ENCODE peak calls at places on chromosomes 5 and 9, in ten cellular contexts. Q is A549, O is HCT116, I is body of pancreas, F is upper lobe of left lung, C is K562, H is GM12878, Z is IMR-90, A is heart left ventricle, V is right lobe of liver. M is an unnamed sample.

GRCh38 chr5:35372482-35372881 is 142.2 kb upstream of the PRLR start:
- ATAC-seq in Q (no peak), O (no peak), I (no peak), F (no peak), C (no peak), H (no peak), Z (no peak), A (no peak), V (no peak), M (no peak)

GRCh38 chr9:84000186-84000585 is 19.6 kb downstream of the RMI1 start:
- ATAC-seq in Q (no peak), O (no peak), I (no peak), F (no peak), C (no peak), H (no peak), Z (peak), A (no peak), V (no peak), M (no peak)

GRCh38 chr9:7234144-7234543 is 476.4 kb downstream of the KDM4C start:
- ATAC-seq in Q (peak), O (peak), I (no peak), F (no peak), C (peak), H (peak), Z (peak), A (no peak), V (peak), M (no peak)

GRCh38 chr5:111680737-111681413 is 76.1 kb downstream of the NREP start:
- ATAC-seq in Q (peak), O (peak), I (peak), F (peak), C (no peak), H (no peak), Z (peak), A (peak), V (peak), M (peak)

GRCh38 chr5:116810937-116811336 is 236.3 kb upstream of the SEMA6A start:
- ATAC-seq in Q (no peak), O (no peak), I (no peak), F (no peak), C (no peak), H (no peak), Z (no peak), A (no peak), V (no peak), M (no peak)

GRCh38 chr5:153267506-153267905 is 223.0 kb upstream of the GRIA1 start:
- ATAC-seq in Q (no peak), O (no peak), I (no peak), F (no peak), C (no peak), H (no peak), Z (no peak), A (no peak), V (no peak), M (no peak)

GRCh38 chr5:61641748-61642565 is 309.9 kb downstream of the ZSWIM6 start:
- ATAC-seq in Q (peak), O (no peak), I (no peak), F (no peak), C (peak), H (peak), Z (no peak), A (no peak), V (peak), M (no peak)

GRCh38 chr5:39058178-39058577 is 16.0 kb downstream of the RICTOR start:
- ATAC-seq in Q (no peak), O (no peak), I (no peak), F (no peak), C (no peak), H (peak), Z (no peak), A (no peak), V (peak), M (no peak)

GRCh38 chr5:151098185-151098813 is 17.5 kb upstream of the TNIP1 start:
- ATAC-seq in Q (no peak), O (no peak), I (no peak), F (no peak), C (no peak), H (peak), Z (no peak), A (no peak), V (no peak), M (no peak)

GRCh38 chr5:173826921-173827350 is 61.2 kb upstream of the CPEB4 start:
- ATAC-seq in Q (no peak), O (no peak), I (no peak), F (no peak), C (no peak), H (no peak), Z (no peak), A (no peak), V (peak), M (no peak)

GRCh38 chr5:156356238-156356637 is 29.3 kb downstream of the SGCD start:
- ATAC-seq in Q (no peak), O (no peak), I (no peak), F (no peak), C (no peak), H (no peak), Z (peak), A (no peak), V (no peak), M (no peak)

GRCh38 chr5:42507451-42508092 is 84.3 kb downstream of the GHR start:
- ATAC-seq in Q (no peak), O (no peak), I (no peak), F (peak), C (peak), H (no peak), Z (no peak), A (peak), V (no peak), M (peak)

GRCh38 chr9:33722359-33722675 is 73.0 kb upstream of the PRSS3 start:
- ATAC-seq in Q (no peak), O (no peak), I (no peak), F (no peak), C (no peak), H (no peak), Z (no peak), A (no peak), V (no peak), M (no peak)

GRCh38 chr9:99576002-99576401 is 245.7 kb upstream of the NR4A3 start:
- ATAC-seq in Q (peak), O (peak), I (no peak), F (no peak), C (peak), H (no peak), Z (no peak), A (no peak), V (no peak), M (no peak)

GRCh38 chr5:100590867-100591266 is 55.7 kb downstream of the FAM174A start:
- ATAC-seq in Q (no peak), O (no peak), I (peak), F (no peak), C (no peak), H (no peak), Z (no peak), A (no peak), V (no peak), M (no peak)

GRCh38 chr5:137516251-137516797 is 17.2 kb upstream of the SPOCK1 start:
- ATAC-seq in Q (no peak), O (peak), I (no peak), F (no peak), C (no peak), H (no peak), Z (no peak), A (no peak), V (no peak), M (no peak)

GRCh38 chr5:147101654-147102053 is 133.2 kb upstream of the STK32A start:
- ATAC-seq in Q (no peak), O (no peak), I (no peak), F (no peak), C (no peak), H (no peak), Z (no peak), A (no peak), V (no peak), M (no peak)

GRCh38 chr9:10268500-10269485 is 344.0 kb downstream of the PTPRD start:
- ATAC-seq in Q (no peak), O (no peak), I (peak), F (peak), C (no peak), H (peak), Z (peak), A (no peak), V (peak), M (no peak)

GRCh38 chr9:127929044-127929979 is 1.3 kb downstream of the PIP5KL1 start:
- ATAC-seq in Q (no peak), O (no peak), I (no peak), F (no peak), C (no peak), H (no peak), Z (no peak), A (no peak), V (no peak), M (no peak)

GRCh38 chr5:68110264-68110663 is 105.3 kb upstream of the PIK3R1 start:
- ATAC-seq in Q (no peak), O (no peak), I (no peak), F (no peak), C (no peak), H (no peak), Z (no peak), A (no peak), V (no peak), M (no peak)

GRCh38 chr5:133611357-133612020 is 852 bp downstream of the FSTL4 start:
- ATAC-seq in Q (peak), O (no peak), I (peak), F (peak), C (no peak), H (no peak), Z (no peak), A (no peak), V (no peak), M (no peak)

GRCh38 chr5:133613743-133614142 is 1.4 kb upstream of the FSTL4 start:
- ATAC-seq in Q (no peak), O (no peak), I (no peak), F (no peak), C (no peak), H (no peak), Z (no peak), A (no peak), V (no peak), M (no peak)

GRCh38 chr5:133613184-133613583 is 843 bp upstream of the FSTL4 start:
- ATAC-seq in Q (no peak), O (no peak), I (no peak), F (no peak), C (no peak), H (no peak), Z (no peak), A (no peak), V (no peak), M (no peak)

GRCh38 chr5:133610489-133611356 is 1.6 kb downstream of the FSTL4 start:
- ATAC-seq in Q (peak), O (peak), I (peak), F (peak), C (peak), H (peak), Z (peak), A (peak), V (peak), M (peak)

DNA sequence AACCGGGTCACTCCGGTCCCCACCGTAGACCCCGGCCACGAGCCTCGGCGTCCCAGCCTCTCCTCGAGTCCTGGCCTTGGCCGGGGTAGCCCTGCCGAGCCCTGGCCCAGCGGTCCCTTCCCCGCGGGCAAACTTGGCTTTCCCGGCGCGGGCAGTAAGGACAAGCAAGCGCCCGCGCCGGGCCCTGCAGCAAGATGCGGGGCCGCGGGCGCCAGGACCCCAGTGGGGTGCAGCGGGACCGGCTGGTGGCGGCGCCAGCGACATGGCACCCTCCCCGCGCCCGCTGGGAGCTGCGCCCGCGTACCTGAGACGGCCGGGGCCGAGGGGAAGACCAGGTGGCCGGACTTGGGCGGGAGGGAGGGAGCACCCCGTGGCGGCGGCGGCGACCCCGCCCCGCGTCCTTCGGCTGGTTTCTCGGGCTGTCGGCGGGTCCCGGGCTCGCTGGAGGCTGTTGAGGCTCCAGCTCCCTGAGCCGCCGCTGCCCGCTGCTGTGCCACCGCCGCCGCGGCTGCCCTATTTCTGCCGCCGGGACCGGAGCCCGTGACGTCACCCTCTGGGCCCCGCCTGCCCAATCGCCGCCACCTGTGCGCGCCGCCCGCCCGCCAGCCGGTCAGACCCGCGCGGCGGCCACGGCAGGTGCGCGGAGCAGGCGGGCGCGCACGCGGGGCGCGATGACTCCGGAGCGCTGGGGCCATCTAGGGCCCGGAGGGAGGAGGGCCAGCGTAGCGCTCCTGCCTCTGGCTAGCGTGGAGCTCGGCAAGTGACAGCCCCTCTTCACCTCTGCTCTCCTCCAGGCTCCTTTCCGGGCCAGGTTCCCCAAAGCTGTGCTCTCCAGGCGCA is at the start of gene FSTL4:
- ATAC-seq in Q (peak), O (no peak), I (peak), F (peak), C (no peak), H (peak), Z (no peak), A (no peak), V (peak), M (no peak)
- TF ChIP-seq CTCF in Q (no peak), O (no peak), I (peak), F (no peak), C (no peak), H (no peak), Z (no peak), A (no peak), V (no peak), M (no peak)

GRCh38 chr9:136122425-136123383 is 4.0 kb upstream of the TMEM250 start:
- ATAC-seq in Q (peak), O (peak), I (peak), F (peak), C (peak), H (peak), Z (peak), A (peak), V (peak), M (no peak)
- TF ChIP-seq POLR2A in Q (no peak), O (no peak), I (no peak), F (no peak), C (no peak), H (no peak), Z (peak), A (no peak), V (no peak), M (no peak)

DNA sequence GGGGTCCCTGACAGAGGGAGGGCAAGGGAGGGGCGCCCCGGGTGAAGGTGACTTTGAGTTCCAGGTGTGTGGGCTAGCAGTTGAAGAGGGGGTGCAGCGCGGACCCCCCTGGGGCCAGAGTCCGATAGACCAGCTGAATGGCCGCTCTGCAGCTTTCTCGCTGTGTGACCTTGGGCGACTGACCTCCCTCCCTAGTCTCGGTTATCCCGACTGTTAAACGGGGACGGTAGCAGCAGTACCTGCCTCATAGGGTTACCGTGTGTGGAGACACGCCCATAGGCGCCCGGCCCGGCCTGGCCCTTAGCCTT is 31.3 kb downstream of the PRRX2 start:
- ATAC-seq in Q (no peak), O (peak), I (no peak), F (no peak), C (peak), H (no peak), Z (no peak), A (no peak), V (no peak), M (no peak)
- H3K4me3 ChIP-seq in Q (peak), O (peak), I (no peak), F (peak), C (no peak), H (no peak), Z (peak), A (peak), V (no peak), M (no peak)

GRCh38 chr5:174935854-174936474 is 211.6 kb downstream of the MSX2 start:
- ATAC-seq in Q (peak), O (peak), I (peak), F (peak), C (peak), H (peak), Z (peak), A (no peak), V (peak), M (no peak)
- TF ChIP-seq CTCF in Q (peak), O (peak), I (peak), F (peak), C (peak), H (peak), Z (peak), A (peak), V (peak), M (peak)